ENCODE peak calls at places on chromosomes 6 and 20, in seven cellular contexts. F, I, Z, E, W, V and X are unnamed samples.

GRCh38 chr20:14384411-14384810 is 47.0 kb upstream of the FLRT3 start:
- DNase-seq in F (no peak), I (no peak), Z (no peak), E (no peak), W (no peak), V (no peak), X (no peak)

GRCh38 chr20:4119854-4120209 is 104.5 kb upstream of the RNF24 start:
- DNase-seq in F (no peak), I (no peak), Z (no peak), E (no peak), W (no peak), V (no peak), X (no peak)

GRCh38 chr20:43750774-43751166 is 24.0 kb upstream of the GTSF1L start:
- DNase-seq in F (no peak), I (no peak), Z (no peak), E (no peak), W (no peak), V (no peak), X (no peak)

GRCh38 chr6:133456934-133457333 is 215.8 kb downstream of the EYA4 start:
- DNase-seq in F (no peak), I (no peak), Z (no peak), E (peak; percentile 77), W (no peak), V (no peak), X (no peak)

GRCh38 chr20:40494238-40494637 is 194.8 kb downstream of the MAFB start:
- DNase-seq in F (no peak), I (no peak), Z (no peak), E (no peak), W (no peak), V (no peak), X (no peak)

GRCh38 chr6:11096109-11096508 is 2.5 kb downstream of the SMIM13 start:
- DNase-seq in F (peak; percentile 58), I (peak; percentile 16), Z (peak; percentile 54), E (peak; percentile 61), W (peak; percentile 63), V (no peak), X (no peak)

GRCh38 chr20:31833130-31833930 is 12.1 kb downstream of the FOXS1 start:
- DNase-seq in F (peak; percentile 82), I (peak; percentile 58), Z (peak; percentile 36), E (peak; percentile 87), W (peak; percentile 91), V (no peak), X (no peak)

GRCh38 chr6:63514488-63515173 is 57.6 kb upstream of the LOC128125822 start:
- DNase-seq in F (no peak), I (no peak), Z (no peak), E (no peak), W (no peak), V (no peak), X (no peak)

GRCh38 chr6:88916615-88917198 is 46.7 kb downstream of the RNGTT start:
- DNase-seq in F (no peak), I (no peak), Z (no peak), E (no peak), W (peak; percentile 3), V (no peak), X (no peak)

GRCh38 chr6:15230827-15231226 is 15.0 kb upstream of the JARID2 start:
- DNase-seq in F (no peak), I (no peak), Z (no peak), E (no peak), W (no peak), V (no peak), X (no peak)

GRCh38 chr6:27863962-27864905 is 48.0 kb downstream of the OR2B2 start:
- DNase-seq in F (no peak), I (no peak), Z (no peak), E (no peak), W (no peak), V (no peak), X (no peak)

GRCh38 chr6:159062564-159062945 is 17.8 kb upstream of the TAGAP start:
- DNase-seq in F (no peak), I (no peak), Z (no peak), E (no peak), W (no peak), V (no peak), X (no peak)

GRCh38 chr20:47774081-47774777 is 11.1 kb downstream of the SULF2 start:
- DNase-seq in F (no peak), I (peak; percentile 38), Z (no peak), E (peak; percentile 38), W (no peak), V (no peak), X (no peak)

GRCh38 chr6:97687916-97688315 is 404.9 kb upstream of the MMS22L start:
- DNase-seq in F (no peak), I (no peak), Z (no peak), E (no peak), W (no peak), V (no peak), X (no peak)

GRCh38 chr6:165468836-165469235 is 159.4 kb upstream of the C6orf118 start:
- DNase-seq in F (no peak), I (no peak), Z (no peak), E (no peak), W (no peak), V (no peak), X (no peak)

GRCh38 chr20:59662161-59662560 is 57.8 kb downstream of the PHACTR3 start:
- DNase-seq in F (no peak), I (no peak), Z (no peak), E (no peak), W (no peak), V (no peak), X (no peak)

GRCh38 chr20:46875059-46875458 is 19.6 kb upstream of the EYA2 start:
- DNase-seq in F (no peak), I (no peak), Z (no peak), E (no peak), W (no peak), V (no peak), X (no peak)

GRCh38 chr6:157669747-157670216 is 153.3 kb upstream of the SNX9 start:
- DNase-seq in F (no peak), I (peak; percentile 50), Z (no peak), E (peak; percentile 78), W (no peak), V (no peak), X (no peak)

GRCh38 chr6:116476021-116476678 is 15.0 kb downstream of the CALHM6 start:
- DNase-seq in F (no peak), I (no peak), Z (no peak), E (no peak), W (no peak), V (no peak), X (no peak)

GRCh38 chr6:12827921-12828320 is 111.4 kb downstream of the PHACTR1 start:
- DNase-seq in F (no peak), I (no peak), Z (no peak), E (no peak), W (no peak), V (no peak), X (no peak)

GRCh38 chr20:64228086-64228485 is 27.5 kb upstream of the PCMTD2 start:
- DNase-seq in F (no peak), I (no peak), Z (no peak), E (no peak), W (no peak), V (no peak), X (no peak)

GRCh38 chr6:11938285-11938890 is 73.7 kb upstream of the HIVEP1 start:
- DNase-seq in F (peak; percentile 93), I (peak; percentile 33), Z (no peak), E (peak; percentile 18), W (no peak), V (no peak), X (peak; percentile 16)

GRCh38 chr20:47949230-47949629 is 163.9 kb upstream of the SULF2 start:
- DNase-seq in F (no peak), I (no peak), Z (no peak), E (no peak), W (no peak), V (no peak), X (no peak)

GRCh38 chr6:44226368-44227137 is 3.2 kb downstream of the SLC29A1 start:
- DNase-seq in F (peak; percentile 58), I (no peak), Z (no peak), E (no peak), W (no peak), V (no peak), X (no peak)

GRCh38 chr20:46353506-46354206 is 45.4 kb upstream of the CDH22 start:
- DNase-seq in F (no peak), I (no peak), Z (no peak), E (no peak), W (peak; percentile 78), V (no peak), X (no peak)

GRCh38 chr6:132814716-132815570 is 574 bp downstream of the RPS12 start:
- DNase-seq in F (no peak), I (no peak), Z (no peak), E (no peak), W (no peak), V (no peak), X (no peak)

GRCh38 chr6:143160008-143160407 is 99.3 kb downstream of the AIG1 start:
- DNase-seq in F (no peak), I (no peak), Z (no peak), E (no peak), W (no peak), V (no peak), X (no peak)

GRCh38 chr6:42318485-42318884 is 100.8 kb upstream of the MRPS10 start:
- DNase-seq in F (no peak), I (no peak), Z (no peak), E (no peak), W (no peak), V (no peak), X (no peak)

GRCh38 chr6:152566040-152566875 is 70.9 kb downstream of the SYNE1 start:
- DNase-seq in F (no peak), I (no peak), Z (no peak), E (no peak), W (no peak), V (no peak), X (no peak)

GRCh38 chr6:164185342-164185920 is 770.9 kb downstream of the QKI start:
- DNase-seq in F (no peak), I (no peak), Z (no peak), E (no peak), W (no peak), V (no peak), X (no peak)
- H3K4me3 ChIP-seq in F (no peak overlapping the region), I (no peak overlapping the region), Z (no peak overlapping the region), E (no peak overlapping the region), W (no peak overlapping the region), V (no peak overlapping the region), X (no peak overlapping the region)

GRCh38 chr6:155589190-155589589 is 133.6 kb upstream of the NOX3 start:
- DNase-seq in F (no peak), I (no peak), Z (no peak), E (no peak), W (no peak), V (no peak), X (no peak)
- TF ChIP-seq CTCF in F (no peak), I (no peak), Z (no peak), E (no peak), W (no peak), V (no peak), X (no peak)

DNA sequence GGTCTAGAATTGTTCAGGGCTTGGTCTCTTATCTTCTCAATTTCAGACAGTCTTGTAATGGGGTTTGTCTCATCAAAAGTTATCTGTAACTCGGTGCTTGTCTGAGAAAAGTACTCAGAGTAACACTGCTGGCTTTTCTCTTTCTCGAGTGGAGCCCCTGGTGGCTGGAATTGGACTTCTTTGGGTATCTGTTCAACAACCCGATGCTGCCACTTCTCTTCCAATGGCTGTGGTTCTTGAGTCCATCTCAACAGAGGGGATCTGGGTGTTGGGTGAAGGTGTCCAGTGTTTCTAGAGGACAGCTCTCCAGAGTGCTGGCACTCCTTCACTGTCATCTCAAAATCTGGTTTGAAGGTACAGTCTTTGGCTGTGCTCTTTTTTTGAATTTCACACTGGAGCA is 24.6 kb downstream of the DST start:
- DNase-seq in F (peak; percentile 13), I (no peak), Z (no peak), E (no peak), W (peak; percentile 12), V (no peak), X (no peak)
- H3K36me3 ChIP-seq in F (no peaks in the 10 kb centered on the region), I (no peaks in the 10 kb centered on the region), Z (peaks cover 10% of the 10 kb centered on the region), E (peaks cover 24% of the 10 kb centered on the region), W (no peaks in the 10 kb centered on the region), V (peaks cover 72% of the 10 kb centered on the region), X (peaks cover 3% of the 10 kb centered on the region)

GRCh38 chr6:37480118-37480736 is 19.5 kb downstream of the CCDC167 start:
- DNase-seq in F (no peak), I (no peak), Z (no peak), E (no peak), W (no peak), V (no peak), X (no peak)
- H3K4me3 ChIP-seq in F (no peak overlapping the region), I (no peak overlapping the region), Z (no peak overlapping the region), E (no peak overlapping the region), W (no peak overlapping the region), V (no peak overlapping the region), X (no peak overlapping the region)